ENCODE peak calls at places on chromosome 3, in four cellular contexts. W is HepG2, V is K562, K is SK-N-SH. D is an unnamed sample.
A peak's percentile ranks its signal among the peaks of the same experiment; 100 is the strongest.

GRCh38 chr3:197520311-197521276 is 35.2 kb downstream of the BDH1 start:
- DNase-seq in W (peak; percentile 96), V (peak; percentile 60), K (peak; percentile 88), D (no peak)

GRCh38 chr3:120780977-120781376 is 38.4 kb downstream of the GTF2E1 start:
- DNase-seq in W (no peak), V (no peak), K (no peak), D (peak; percentile 36)

GRCh38 chr3:188165596-188165995 is 11.6 kb downstream of the LPP start:
- DNase-seq in W (no peak), V (no peak), K (no peak), D (no peak)

GRCh38 chr3:89179355-89179997 is 72.1 kb downstream of the EPHA3 start:
- DNase-seq in W (no peak), V (no peak), K (no peak), D (no peak)

GRCh38 chr3:99896482-99896881 is 78.8 kb downstream of the CMSS1 start:
- DNase-seq in W (no peak), V (no peak), K (no peak), D (no peak)

GRCh38 chr3:11699083-11699427 is 55.3 kb upstream of the VGLL4 start:
- DNase-seq in W (no peak), V (no peak), K (no peak), D (no peak)

GRCh38 chr3:137709011-137709601 is 55.0 kb upstream of the SOX14 start:
- DNase-seq in W (peak; percentile 3), V (peak; percentile 2), K (peak; percentile 26), D (peak; percentile 10)

GRCh38 chr3:142943349-142943748 is 20.1 kb downstream of the PAQR9 start:
- DNase-seq in W (no peak), V (no peak), K (no peak), D (no peak)

GRCh38 chr3:33937628-33938027 is 139.2 kb downstream of the PDCD6IP start:
- DNase-seq in W (no peak), V (no peak), K (no peak), D (no peak)

GRCh38 chr3:38165722-38166387 is 518 bp downstream of the OXSR1 start:
- DNase-seq in W (peak; percentile 31), V (peak; percentile 77), K (no peak), D (no peak)

GRCh38 chr3:32238027-32238815 is at the start of gene CMTM8:
- DNase-seq in W (peak; percentile 69), V (peak; percentile 14), K (peak; percentile 90), D (no peak)

DNA sequence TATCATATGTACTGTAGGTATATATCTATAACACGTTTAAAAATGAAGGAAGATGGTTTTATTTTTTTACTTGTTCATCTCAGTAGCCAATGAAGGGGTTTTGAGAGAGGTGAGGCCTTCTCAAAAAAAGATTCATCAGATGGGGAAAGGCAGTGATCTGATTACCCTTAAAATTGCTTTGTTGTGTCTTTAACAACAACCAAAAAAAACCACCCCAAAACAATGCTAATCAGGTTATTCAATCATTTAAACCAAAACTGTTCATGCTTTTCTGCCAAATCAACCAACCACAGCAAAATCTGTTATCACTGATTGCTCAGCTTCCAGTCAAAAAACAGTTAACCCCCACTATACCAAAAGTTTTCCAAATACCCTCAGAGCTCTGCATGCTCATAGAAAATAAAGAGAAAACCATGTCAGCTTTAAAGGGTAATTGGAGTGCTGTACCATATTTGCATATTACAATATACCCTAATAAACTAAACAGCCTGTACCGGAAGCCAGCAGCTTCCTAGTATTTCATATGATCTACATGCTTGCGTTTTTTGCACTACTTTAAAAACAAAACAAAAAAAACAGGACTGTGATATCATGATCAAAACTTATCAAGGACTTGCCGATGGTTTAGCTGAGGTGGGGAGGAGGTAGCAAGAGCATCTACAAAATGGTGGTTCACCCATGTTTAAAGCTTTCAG is 22.9 kb downstream of the SATB1 start:
- DNase-seq in W (no peak), V (no peak), K (no peak), D (no peak)
- TF ChIP-seq ELF1 in W (no peak), V (no peak), K (no peak), D (no peak)

GRCh38 chr3:149305376-149305775 is 28.1 kb downstream of the TM4SF18 start:
- DNase-seq in W (no peak), V (no peak), K (no peak), D (no peak)

GRCh38 chr3:149296972-149297371 is 36.5 kb downstream of the TM4SF18 start:
- DNase-seq in W (no peak), V (no peak), K (no peak), D (no peak)

DNA sequence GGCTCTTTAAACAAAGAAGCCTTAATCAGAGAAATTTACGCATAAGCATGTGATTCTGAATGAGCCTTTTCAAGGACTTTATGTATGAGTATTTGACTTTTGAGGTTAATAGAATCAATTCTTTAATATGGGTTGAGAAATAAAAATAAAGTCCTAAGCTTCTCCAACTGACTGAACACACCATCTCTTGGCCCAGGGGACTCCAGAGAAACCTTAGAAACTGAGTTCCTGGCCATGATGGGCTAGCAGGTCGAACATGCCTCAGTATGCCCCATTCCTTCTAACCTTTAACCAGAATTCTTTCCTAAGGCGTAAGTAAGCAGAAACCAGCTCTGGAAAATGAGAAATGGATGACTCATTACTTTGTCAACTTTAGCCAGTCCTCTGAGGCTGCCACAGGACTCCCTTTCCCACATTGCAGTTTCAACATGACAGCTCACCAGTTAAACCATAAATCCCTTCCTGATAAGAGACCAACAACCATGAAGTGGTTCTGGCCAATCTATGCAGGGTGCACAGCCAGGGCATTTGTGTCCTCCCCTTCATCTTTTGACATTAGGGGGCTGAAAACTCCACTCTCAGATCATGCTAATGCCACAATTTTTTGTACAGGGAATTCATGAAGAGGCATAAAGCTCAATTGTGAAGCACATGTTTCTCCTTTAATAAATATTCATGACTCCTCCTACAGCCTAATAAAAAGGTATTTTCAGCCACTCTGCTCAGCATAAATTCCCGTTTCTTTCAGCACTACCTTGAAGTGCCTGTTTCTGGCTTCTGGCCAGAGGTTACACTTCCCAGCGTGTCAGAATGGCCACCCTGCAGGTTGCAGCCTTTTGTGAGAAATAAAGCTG is 33.3 kb downstream of the TM4SF18 start:
- DNase-seq in W (peak; percentile 94), V (peak; percentile 50), K (no peak), D (peak; percentile 93)
- TF ChIP-seq ELF1 in W (no peak), V (no peak), K (no peak), D (no peak)

GRCh38 chr3:185878920-185879319 is 54.1 kb upstream of the IGF2BP2 start:
- DNase-seq in W (no peak), V (no peak), K (no peak), D (no peak)
- TF ChIP-seq ELF1 in W (no peak), V (no peak), K (no peak), D (no peak)

GRCh38 chr3:49277357-49277723 is 308 bp upstream of the C3orf62 start:
- DNase-seq in W (no peak), V (no peak), K (no peak), D (no peak)
- TF ChIP-seq ELF1 in W (no peak), V (no peak), K (no peak), D (no peak)

DNA sequence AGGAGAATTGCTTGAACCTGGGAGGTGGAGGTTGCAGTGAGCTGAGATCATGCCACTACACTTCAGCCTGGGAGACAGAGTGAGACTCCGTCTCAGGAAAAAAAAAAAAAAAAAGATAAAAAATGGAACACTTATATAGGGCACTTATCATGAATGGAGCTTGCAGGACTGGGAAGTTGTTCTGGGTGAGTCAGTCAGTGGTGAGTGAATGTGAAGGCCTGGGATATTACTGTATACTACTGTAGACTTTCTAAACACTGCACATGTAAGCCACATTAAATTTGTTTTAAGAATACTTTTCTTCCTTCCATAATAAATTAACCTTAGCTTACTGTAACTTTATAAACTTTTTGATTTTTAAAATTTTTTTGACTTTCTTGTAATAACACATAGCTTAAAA is 59.8 kb downstream of the SFMBT1 start:
- DNase-seq in W (no peak), V (no peak), K (no peak), D (no peak)
- TF ChIP-seq ELF1 in W (no peak), V (no peak), K (no peak), D (no peak)